ENCODE peak calls at places on chromosome 3, in four cellular contexts. I, M, K and P are unnamed samples.
A peak's percentile ranks its signal among the peaks of the same experiment; 100 is the strongest.

GRCh38 chr3:136437006-136437405 is 186.9 kb downstream of the PCCB start:
- DNase-seq in I (no peak), M (no peak), K (no peak), P (no peak)

GRCh38 chr3:44114142-44114541 is 127.5 kb upstream of the TOPAZ1 start:
- DNase-seq in I (peak; percentile 18), M (peak; percentile 17), K (peak; percentile 46), P (no peak)

GRCh38 chr3:102156426-102156825 is 278.4 kb upstream of the ZPLD1 start:
- DNase-seq in I (no peak), M (no peak), K (peak; percentile 92), P (no peak)

GRCh38 chr3:194281766-194282165 is 69.4 kb downstream of the CPN2 start:
- DNase-seq in I (no peak), M (no peak), K (no peak), P (no peak)

GRCh38 chr3:83224101-83224868 is 1462.8 kb upstream of the GBE1 start:
- DNase-seq in I (no peak), M (no peak), K (no peak), P (no peak)

GRCh38 chr3:17555525-17555924 is 186.9 kb downstream of the TBC1D5 start:
- DNase-seq in I (no peak), M (no peak), K (no peak), P (no peak)

GRCh38 chr3:102451556-102451955 is 16.7 kb downstream of the ZPLD1 start:
- DNase-seq in I (no peak), M (no peak), K (no peak), P (no peak)

GRCh38 chr3:155805204-155805801 is 775 bp downstream of the C3orf33 start:
- DNase-seq in I (no peak), M (peak; percentile 48), K (peak; percentile 40), P (no peak)

GRCh38 chr3:71341721-71342120 is 241.8 kb downstream of the FOXP1 start:
- DNase-seq in I (no peak), M (no peak), K (peak; percentile 83), P (no peak)

GRCh38 chr3:123349201-123349535 is 99.7 kb downstream of the ADCY5 start:
- DNase-seq in I (no peak), M (no peak), K (no peak), P (no peak)

GRCh38 chr3:15332405-15333098 is at the start of gene SH3BP5:
- DNase-seq in I (peak; percentile 32), M (peak; percentile 81), K (peak; percentile 50), P (no peak)

GRCh38 chr3:150128126-150128525 is 157.4 kb upstream of the PFN2 start:
- DNase-seq in I (no peak), M (no peak), K (no peak), P (no peak)

GRCh38 chr3:146050700-146051099 is 110.3 kb downstream of the PLOD2 start:
- DNase-seq in I (no peak), M (no peak), K (peak; percentile 18), P (no peak)

GRCh38 chr3:160801386-160802118 is 45.5 kb downstream of the PPM1L start:
- DNase-seq in I (peak; percentile 4), M (peak; percentile 85), K (peak; percentile 74), P (no peak)

GRCh38 chr3:182331356-182331755 is 461.9 kb upstream of the ATP11B start:
- DNase-seq in I (no peak), M (no peak), K (no peak), P (no peak)

GRCh38 chr3:188469228-188469885 is 315.4 kb downstream of the LPP start:
- DNase-seq in I (no peak), M (no peak), K (peak; percentile 69), P (no peak)

GRCh38 chr3:155217591-155217990 is 75.9 kb downstream of the STRIT1 start:
- DNase-seq in I (no peak), M (no peak), K (peak; percentile 93), P (no peak)

GRCh38 chr3:22893631-22894377 is 309.3 kb upstream of the UBE2E2 start:
- DNase-seq in I (no peak), M (no peak), K (no peak), P (no peak)

GRCh38 chr3:152458725-152459515 is 190.2 kb downstream of the MBNL1 start:
- DNase-seq in I (no peak), M (no peak), K (no peak), P (no peak)

GRCh38 chr3:66053009-66053782 is 14.5 kb upstream of the MAGI1 start:
- DNase-seq in I (no peak), M (no peak), K (peak; percentile 75), P (no peak)

GRCh38 chr3:44961888-44962287 is 14.1 kb downstream of the ZDHHC3 start:
- DNase-seq in I (no peak), M (no peak), K (no peak), P (no peak)

GRCh38 chr3:37945803-37946530 is 44.6 kb upstream of the VILL start:
- DNase-seq in I (no peak), M (no peak), K (no peak), P (no peak)

GRCh38 chr3:10377148-10377725 is 56.3 kb upstream of the SEC13 start:
- DNase-seq in I (no peak), M (no peak), K (no peak), P (no peak)

GRCh38 chr3:42256135-42256819 is 9.7 kb downstream of the CCK start:
- DNase-seq in I (no peak), M (peak; percentile 7), K (peak; percentile 56), P (no peak)

GRCh38 chr3:45010718-45011355 is 15.3 kb upstream of the CLEC3B start:
- DNase-seq in I (no peak), M (no peak), K (peak; percentile 69), P (no peak)

GRCh38 chr3:197368821-197369220 is 70.4 kb upstream of the DLG1 start:
- DNase-seq in I (no peak), M (no peak), K (no peak), P (no peak)

GRCh38 chr3:177522051-177522450 is 324.8 kb upstream of the TBL1XR1 start:
- DNase-seq in I (no peak), M (no peak), K (peak; percentile 62), P (no peak)

GRCh38 chr3:29494305-29495036 is 213.6 kb downstream of the RBMS3 start:
- DNase-seq in I (no peak), M (no peak), K (peak; percentile 77), P (no peak)

GRCh38 chr3:53626876-53627275 is 132.5 kb downstream of the CACNA1D start:
- DNase-seq in I (no peak), M (no peak), K (no peak), P (no peak)

GRCh38 chr3:158696618-158697017 is 24.2 kb upstream of the LXN start:
- DNase-seq in I (no peak), M (no peak), K (peak; percentile 58), P (no peak)

GRCh38 chr3:89565098-89565497 is 457.7 kb downstream of the EPHA3 start:
- DNase-seq in I (no peak), M (no peak), K (peak; percentile 36), P (no peak)

GRCh38 chr3:44992555-44993470 is 16.8 kb downstream of the EXOSC7 start:
- DNase-seq in I (no peak), M (peak; percentile 42), K (peak; percentile 49), P (no peak)

GRCh38 chr3:171446801-171447578 is 13.2 kb downstream of the TNIK start:
- DNase-seq in I (no peak), M (no peak), K (peak; percentile 95), P (no peak)

GRCh38 chr3:72233571-72233970 is 448.6 kb upstream of the PROK2 start:
- DNase-seq in I (no peak), M (no peak), K (no peak), P (no peak)

GRCh38 chr3:147838650-147839049 is 429.5 kb downstream of the ZIC1 start:
- DNase-seq in I (no peak), M (peak; percentile 0), K (peak; percentile 28), P (no peak)

GRCh38 chr3:48594431-48595049 is 589 bp downstream of the COL7A1 start:
- DNase-seq in I (no peak), M (no peak), K (peak; percentile 20), P (no peak)